ENCODE peak calls at places on chromosomes 6 and 20, in eight cellular contexts. F is NCI-H526, G is SW 1271, Q is nephron progenitor cell, T is K562, M is fibroblast of mammary gland, L is AG04449, N is T-helper 2 cell. D is an unnamed sample.

GRCh38 chr20:10113746-10114145 is 79.0 kb downstream of the ANKEF1 start:
- DNase-seq in G (no peak), N (no peak), F (no peak), M (peak), L (no peak), Q (no peak), T (no peak), D (no peak)

GRCh38 chr6:26309731-26310142 is 55.3 kb upstream of the BTN3A2 start:
- DNase-seq in N (no peak), L (no peak), F (no peak), T (peak), G (peak), M (peak), Q (no peak), D (no peak)

GRCh38 chr6:169368200-169368599 is 114.6 kb upstream of the THBS2 start:
- DNase-seq in L (no peak), F (no peak), M (no peak), T (no peak), Q (no peak), N (no peak), G (no peak), D (no peak)

GRCh38 chr6:56361812-56362211 is 114.4 kb upstream of the COL21A1 start:
- DNase-seq in M (no peak), G (no peak), N (no peak), Q (no peak), L (no peak), F (no peak), T (no peak), D (no peak)

GRCh38 chr6:56690519-56691200 is 48.0 kb upstream of the DST start:
- DNase-seq in N (no peak), Q (no peak), L (no peak), T (no peak), F (no peak), M (peak), G (no peak), D (no peak)

GRCh38 chr6:21679761-21680265 is 86.3 kb downstream of the SOX4 start:
- DNase-seq in L (peak), M (peak), F (no peak), Q (no peak), N (no peak), T (no peak), G (no peak), D (no peak)

GRCh38 chr6:161498881-161499280 is 225.0 kb upstream of the AGPAT4 start:
- DNase-seq in M (no peak), Q (no peak), F (no peak), T (no peak), G (no peak), N (no peak), L (no peak), D (no peak)

GRCh38 chr6:36210157-36210556 is 13.6 kb downstream of the BRPF3 start:
- DNase-seq in Q (no peak), G (no peak), M (no peak), L (no peak), F (no peak), N (no peak), T (no peak), D (no peak)

GRCh38 chr6:16403831-16404230 is 165.4 kb downstream of the GMPR start:
- DNase-seq in M (no peak), F (no peak), G (no peak), L (no peak), Q (no peak), T (no peak), N (no peak), D (no peak)

GRCh38 chr6:157990321-157991066 is 8.8 kb downstream of the SYNJ2 start:
- DNase-seq in G (no peak), F (no peak), M (peak), Q (no peak), T (no peak), N (no peak), L (no peak), D (no peak)

GRCh38 chr6:143165315-143165855 is 104.7 kb downstream of the AIG1 start:
- DNase-seq in G (no peak), M (no peak), Q (no peak), L (no peak), F (no peak), N (no peak), T (peak), D (no peak)

GRCh38 chr6:165098165-165098564 is 211.2 kb downstream of the C6orf118 start:
- DNase-seq in Q (peak), F (no peak), M (no peak), L (no peak), G (no peak), T (no peak), N (no peak), D (peak)

GRCh38 chr20:22512911-22513489 is 71.4 kb downstream of the FOXA2 start:
- DNase-seq in G (no peak), T (no peak), N (no peak), F (no peak), Q (no peak), L (no peak), M (no peak), D (no peak)

GRCh38 chr6:157493576-157493975 is 112.6 kb downstream of the ZDHHC14 start:
- DNase-seq in G (no peak), F (no peak), T (no peak), Q (no peak), M (no peak), L (no peak), N (no peak), D (no peak)

GRCh38 chr20:2753456-2754040 is 46.9 kb downstream of the CPXM1 start:
- DNase-seq in L (no peak), T (no peak), Q (no peak), F (no peak), N (no peak), G (no peak), M (no peak), D (no peak)

GRCh38 chr6:111087871-111088667 is 766 bp downstream of the SLC16A10 start:
- DNase-seq in T (no peak), N (peak), L (no peak), M (no peak), G (no peak), F (peak), Q (peak), D (peak)

GRCh38 chr6:150312395-150312794 is 56.4 kb upstream of the IYD start:
- DNase-seq in T (no peak), F (no peak), M (no peak), L (no peak), N (no peak), Q (no peak), G (no peak), D (no peak)

GRCh38 chr20:53660078-53660909 is 66.7 kb upstream of the ZNF217 start:
- DNase-seq in Q (no peak), N (no peak), M (peak), G (no peak), L (no peak), T (no peak), F (no peak), D (no peak)

D was measured in HEK293T.